ENCODE peak calls at places on chromosomes 4 and X, in five cellular contexts. Y is cardiac fibroblast, D is naive B cell, W is pancreas, H is immature natural killer cell. U is an unnamed sample.

GRCh38 chr4:148118628-148119027 is 323.6 kb downstream of the NR3C2 start:
- DNase-seq in Y (no peak), D (no peak), W (no peak), H (no peak), U (no peak)

GRCh38 chr4:6781113-6781512 is 1.4 kb upstream of the KIAA0232 start:
- DNase-seq in Y (no peak), D (no peak), W (no peak), H (no peak), U (no peak)

GRCh38 chrX:1581132-1581531 is 10.3 kb upstream of the AKAP17A start:
- DNase-seq in Y (peak; percentile 71), D (peak; percentile 59), W (no peak), H (peak; percentile 75), U (peak; percentile 65)

GRCh38 chr4:112421911-112422310 is 94.1 kb downstream of the NEUROG2 start:
- DNase-seq in Y (no peak), D (no peak), W (no peak), H (no peak), U (no peak)

GRCh38 chrX:78104447-78105176 is 564 bp downstream of the PGK1 start:
- DNase-seq in Y (peak; percentile 64), D (peak; percentile 23), W (peak; percentile 44), H (peak; percentile 38), U (peak; percentile 19)

GRCh38 chr4:73676881-73677323 is 56.7 kb upstream of the RASSF6 start:
- DNase-seq in Y (peak; percentile 77), D (no peak), W (no peak), H (no peak), U (no peak)

GRCh38 chr4:87716350-87717041 is 66.4 kb downstream of the DMP1 start:
- DNase-seq in Y (peak; percentile 86), D (no peak), W (no peak), H (no peak), U (no peak)

GRCh38 chr4:130753926-130754325 is 1658.0 kb downstream of the C4orf33 start:
- DNase-seq in Y (no peak), D (no peak), W (no peak), H (no peak), U (no peak)

GRCh38 chr4:71004281-71004851 is 10.9 kb downstream of the DCK start:
- DNase-seq in Y (no peak), D (peak; percentile 61), W (no peak), H (peak; percentile 33), U (peak; percentile 58)

GRCh38 chr4:188701952-188702351 is 562.7 kb downstream of the TRIML1 start:
- DNase-seq in Y (no peak), D (no peak), W (no peak), H (no peak), U (no peak)

GRCh38 chr4:63505714-63506460 is 903.4 kb downstream of the TECRL start:
- DNase-seq in Y (no peak), D (no peak), W (no peak), H (no peak), U (no peak)

GRCh38 chr4:126182801-126183200 is 868.0 kb downstream of the FAT4 start:
- DNase-seq in Y (no peak), D (no peak), W (no peak), H (no peak), U (no peak)

GRCh38 chrX:106995678-106996077 is 4.3 kb downstream of the MORC4 start:
- DNase-seq in Y (no peak), D (no peak), W (no peak), H (no peak), U (no peak)

GRCh38 chr4:164108971-164109370 is 614.5 kb downstream of the TMA16 start:
- DNase-seq in Y (no peak), D (no peak), W (no peak), H (no peak), U (no peak)

GRCh38 chrX:129771266-129771995 is 8.3 kb upstream of the SASH3 start:
- DNase-seq in Y (no peak), D (no peak), W (no peak), H (no peak), U (peak; percentile 53)

GRCh38 chrX:7925867-7926472 is 1.2 kb downstream of the PNPLA4 start:
- DNase-seq in Y (peak; percentile 73), D (peak; percentile 58), W (peak; percentile 21), H (peak; percentile 59), U (peak; percentile 61)

GRCh38 chr4:89535251-89535650 is 227.7 kb upstream of the GPRIN3 start:
- DNase-seq in Y (peak; percentile 23), D (no peak), W (no peak), H (no peak), U (no peak)

GRCh38 chrX:53435997-53436396 is 1.8 kb upstream of the HSD17B10 start:
- DNase-seq in Y (peak; percentile 72), D (peak; percentile 66), W (peak; percentile 45), H (peak; percentile 64), U (peak; percentile 69)

GRCh38 chr4:99679204-99679603 is 21.6 kb upstream of the C4orf54 start:
- DNase-seq in Y (no peak), D (no peak), W (peak; percentile 30), H (no peak), U (no peak)